ENCODE peak calls at places on chromosomes 12 and 14, in nine cellular contexts. B, S, C, F, M, A, V, U and L are unnamed samples.

GRCh38 chr12:64610660-64611429 is 550 bp downstream of the RASSF3 start:
- DNase-seq in B (no peak), S (peak; percentile 86), C (peak; percentile 44), F (peak; percentile 84), M (peak; percentile 73), A (peak; percentile 68), V (no peak), U (peak; percentile 72), L (no peak)

GRCh38 chr14:75452900-75453816 is 25.3 kb downstream of the JDP2 start:
- DNase-seq in B (peak; percentile 86), S (no peak), C (peak; percentile 86), F (peak; percentile 40), M (peak; percentile 84), A (no peak), V (peak; percentile 63), U (peak; percentile 64), L (peak; percentile 53)

GRCh38 chr12:127964717-127965116 is 302.3 kb upstream of the TMEM132C start:
- DNase-seq in B (no peak), S (peak; percentile 11), C (no peak), F (no peak), M (no peak), A (peak; percentile 36), V (no peak), U (no peak), L (no peak)

GRCh38 chr12:19894803-19895202 is 455.5 kb downstream of the AEBP2 start:
- DNase-seq in B (no peak), S (no peak), C (no peak), F (no peak), M (no peak), A (no peak), V (no peak), U (no peak), L (no peak)

GRCh38 chr12:4386756-4387155 is 7.2 kb upstream of the FGF23 start:
- DNase-seq in B (no peak), S (no peak), C (no peak), F (no peak), M (no peak), A (no peak), V (no peak), U (no peak), L (no peak)

GRCh38 chr14:22202313-22202712 is 386.7 kb downstream of the DAD1 start:
- DNase-seq in B (no peak), S (no peak), C (no peak), F (no peak), M (no peak), A (no peak), V (no peak), U (no peak), L (no peak)

GRCh38 chr14:99274346-99275221 is 2.6 kb upstream of the BCL11B start:
- DNase-seq in B (peak; percentile 5), S (no peak), C (peak; percentile 77), F (peak; percentile 62), M (peak; percentile 77), A (peak; percentile 86), V (peak; percentile 47), U (peak; percentile 23), L (peak; percentile 50)

GRCh38 chr14:29548948-29549370 is 378.7 kb downstream of the PRKD1 start:
- DNase-seq in B (peak; percentile 49), S (peak; percentile 44), C (peak; percentile 70), F (no peak), M (no peak), A (no peak), V (peak; percentile 56), U (no peak), L (peak; percentile 19)

GRCh38 chr14:52049721-52050588 is 18.9 kb downstream of the NID2 start:
- DNase-seq in B (no peak), S (no peak), C (peak; percentile 22), F (no peak), M (no peak), A (peak; percentile 73), V (no peak), U (no peak), L (no peak)

GRCh38 chr12:94753071-94753779 is 102.9 kb upstream of the TMCC3 start:
- DNase-seq in B (no peak), S (no peak), C (no peak), F (peak; percentile 53), M (peak; percentile 61), A (no peak), V (no peak), U (no peak), L (no peak)
- TF ChIP-seq CTCF in B (no peak), S (no peak), C (peak; percentile 33), F (no peak), M (no peak), A (no peak), V (no peak), U (no peak), L (no peak)

DNA sequence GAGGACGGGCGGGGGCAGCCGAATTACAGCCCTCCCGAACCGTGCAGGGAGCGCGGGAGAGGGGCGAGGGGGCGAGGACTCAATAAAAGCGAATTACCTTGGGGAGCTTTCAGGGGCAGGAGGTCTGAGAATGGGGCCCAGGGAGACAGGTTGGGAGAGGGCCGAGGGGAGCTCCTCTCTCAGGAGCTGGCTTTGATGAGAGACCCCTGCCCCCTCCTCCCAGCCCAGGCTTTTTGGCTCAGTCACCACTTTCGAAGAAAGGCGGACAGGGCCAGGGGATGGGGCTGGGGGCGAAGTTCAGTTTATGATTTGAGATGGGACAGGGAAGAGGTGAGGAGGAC is 783 bp downstream of the HOXC9 start:
- DNase-seq in B (no peak), S (no peak), C (no peak), F (no peak), M (no peak), A (no peak), V (no peak), U (no peak), L (no peak)
- H3K4me3 ChIP-seq in B (peak overlapping the region; percentile 86), S (no peak overlapping the region), C (peak overlapping the region; percentile 66), F (no peak overlapping the region), M (peak overlapping the region; percentile 78), A (no peak overlapping the region), V (peak overlapping the region; percentile 67), U (peak overlapping the region; percentile 52), L (peak overlapping the region; percentile 62)

DNA sequence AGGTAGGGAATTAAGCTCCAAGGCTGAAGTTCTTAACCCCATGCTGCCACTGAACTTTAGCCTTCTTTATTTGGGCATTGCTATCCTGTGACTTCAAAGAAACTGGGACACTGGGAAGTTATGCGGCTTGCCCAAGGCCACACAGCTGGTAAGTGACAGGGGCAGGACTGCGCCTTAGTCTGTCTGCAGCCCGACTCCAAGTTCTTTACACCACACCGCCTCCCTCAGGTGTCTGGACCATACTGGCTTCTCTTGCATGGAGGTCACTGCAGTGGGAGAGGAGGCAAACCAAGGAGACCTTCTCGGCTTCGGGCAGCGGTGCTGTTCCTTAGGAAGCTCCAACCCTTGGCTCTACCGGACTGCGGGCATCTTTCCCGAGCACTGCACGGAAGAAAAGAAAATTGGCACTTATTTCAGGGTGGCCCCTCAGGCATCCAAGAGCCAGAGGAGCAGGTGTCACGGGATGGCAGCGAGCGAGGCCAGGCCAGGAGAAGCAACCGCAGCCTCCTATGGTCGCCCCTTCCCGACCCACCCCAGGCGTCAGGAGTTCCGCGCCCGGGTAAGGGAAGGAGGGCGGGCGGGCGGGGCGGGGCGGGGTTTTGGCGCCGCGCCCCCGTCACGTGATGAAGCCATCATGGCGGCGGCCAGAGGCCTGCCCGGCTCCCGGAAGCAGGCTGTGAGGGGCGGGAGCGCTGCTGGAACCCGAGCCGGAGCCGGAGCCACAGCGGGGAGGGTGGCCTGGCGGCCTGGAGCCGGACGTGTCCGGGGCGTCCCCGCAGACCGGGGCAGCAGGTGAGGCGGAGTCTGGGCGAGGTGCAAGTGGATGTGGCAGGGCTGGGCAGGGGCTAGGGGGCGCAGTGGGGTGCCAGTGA is 16.4 kb upstream of the ESPL1 start:
- DNase-seq in B (no peak), S (peak; percentile 84), C (peak; percentile 81), F (peak; percentile 84), M (peak; percentile 90), A (peak; percentile 79), V (no peak), U (peak; percentile 79), L (no peak)
- TF ChIP-seq CTCF in B (peak; percentile 56), S (peak; percentile 66), C (peak; percentile 75), F (peak; percentile 29), M (peak; percentile 41), A (no peak), V (peak; percentile 40), U (no peak), L (peak; percentile 47)

DNA sequence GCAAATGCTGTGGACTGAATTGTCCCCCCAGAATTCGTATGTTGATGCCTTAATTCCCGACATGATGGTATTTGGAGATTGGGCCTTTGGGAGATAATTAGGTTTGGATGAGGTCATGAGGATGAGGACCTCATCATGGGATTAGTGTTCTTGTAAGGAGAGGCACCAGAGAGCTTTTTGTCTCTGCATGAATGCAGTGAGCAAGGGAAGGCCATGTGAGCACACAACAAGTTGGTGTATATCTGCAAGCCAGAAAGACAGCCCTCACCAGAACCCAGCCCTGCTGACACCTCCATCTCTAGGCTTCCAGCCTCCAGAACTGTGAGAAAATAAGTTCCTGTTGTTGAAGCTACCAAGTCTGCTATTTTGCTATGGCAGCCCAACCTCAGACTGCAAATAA is 51.9 kb upstream of the SMCO2 start:
- DNase-seq in B (no peak), S (no peak), C (no peak), F (no peak), M (no peak), A (no peak), V (no peak), U (no peak), L (no peak)
- H3K4me3 ChIP-seq in B (no peak overlapping the region), S (no peak overlapping the region), C (no peak overlapping the region), F (no peak overlapping the region), M (no peak overlapping the region), A (no peak overlapping the region), V (no peak overlapping the region), U (no peak overlapping the region), L (no peak overlapping the region)

GRCh38 chr14:77603031-77603430 is 13.4 kb downstream of the SPTLC2 start:
- DNase-seq in B (no peak), S (no peak), C (no peak), F (no peak), M (no peak), A (no peak), V (no peak), U (no peak), L (no peak)

GRCh38 chr14:77601846-77602609 is 14.4 kb downstream of the SPTLC2 start:
- DNase-seq in B (no peak), S (no peak), C (no peak), F (no peak), M (no peak), A (no peak), V (no peak), U (no peak), L (no peak)

GRCh38 chr14:77599894-77600293 is 16.5 kb downstream of the SPTLC2 start:
- DNase-seq in B (no peak), S (no peak), C (no peak), F (no peak), M (no peak), A (peak; percentile 65), V (no peak), U (no peak), L (no peak)

GRCh38 chr14:77605392-77605978 is 11.0 kb downstream of the SPTLC2 start:
- DNase-seq in B (no peak), S (no peak), C (no peak), F (no peak), M (no peak), A (no peak), V (no peak), U (no peak), L (no peak)

GRCh38 chr14:77603654-77604270 is 12.7 kb downstream of the SPTLC2 start:
- DNase-seq in B (no peak), S (no peak), C (peak; percentile 24), F (no peak), M (peak; percentile 56), A (peak; percentile 59), V (no peak), U (peak; percentile 22), L (no peak)
- TF ChIP-seq CTCF in B (no peak), S (peak; percentile 73), C (peak; percentile 39), F (no peak), M (no peak), A (no peak), V (peak; percentile 45), U (no peak), L (peak; percentile 50)